ENCODE peak calls at places on chromosome 9, in seven cellular contexts. R is cardiac muscle cell, B is uterus, P is PC-3, Q is astrocyte, A is GM23338, C is breast epithelium. Y is an unnamed sample. For H3K36me3, the result is how much of the 10 kb centered on the place peaks cover.

GRCh38 chr9:132487351-132487791 is 77.4 kb downstream of the CFAP77 start:
- DNase-seq in R (no peak), B (no peak), P (no peak), Q (no peak), A (no peak), C (no peak), Y (no peak)

GRCh38 chr9:134627417-134628353 is 13.9 kb upstream of the COL5A1 start:
- DNase-seq in R (no peak), B (peak), P (no peak), Q (no peak), A (no peak), C (no peak), Y (no peak)

GRCh38 chr9:99259231-99259918 is 37.3 kb downstream of the SEC61B start:
- DNase-seq in R (peak), B (peak), P (no peak), Q (peak), A (peak), C (peak), Y (no peak)

GRCh38 chr9:131420913-131421312 is 27.0 kb downstream of the PRRC2B start:
- DNase-seq in R (no peak), B (no peak), P (no peak), Q (no peak), A (peak), C (peak), Y (no peak)

GRCh38 chr9:25427290-25427689 is 251.0 kb downstream of the TUSC1 start:
- DNase-seq in R (no peak), B (no peak), P (no peak), Q (no peak), A (no peak), C (no peak), Y (no peak)

GRCh38 chr9:14051459-14051858 is 262.5 kb downstream of the NFIB start:
- DNase-seq in R (no peak), B (no peak), P (peak), Q (peak), A (no peak), C (no peak), Y (no peak)

GRCh38 chr9:21616082-21616778 is 134.1 kb upstream of the IFNE start:
- DNase-seq in R (no peak), B (no peak), P (peak), Q (peak), A (no peak), C (no peak), Y (peak)

GRCh38 chr9:108049026-108049591 is 559.5 kb upstream of the KLF4 start:
- DNase-seq in R (no peak), B (no peak), P (peak), Q (peak), A (no peak), C (peak), Y (peak)

GRCh38 chr9:89277454-89277853 is 33.5 kb upstream of the CKS2 start:
- DNase-seq in R (no peak), B (no peak), P (no peak), Q (peak), A (no peak), C (no peak), Y (no peak)

GRCh38 chr9:37471942-37472679 is 6.9 kb upstream of the ZBTB5 start:
- DNase-seq in R (peak), B (no peak), P (peak), Q (peak), A (peak), C (no peak), Y (peak)

GRCh38 chr9:17160327-17160726 is 25.5 kb downstream of the CNTLN start:
- DNase-seq in R (no peak), B (no peak), P (no peak), Q (no peak), A (no peak), C (no peak), Y (no peak)

GRCh38 chr9:89311346-89312153 is 555 bp downstream of the CKS2 start:
- DNase-seq in R (no peak), B (no peak), P (no peak), Q (no peak), A (no peak), C (no peak), Y (no peak)

DNA sequence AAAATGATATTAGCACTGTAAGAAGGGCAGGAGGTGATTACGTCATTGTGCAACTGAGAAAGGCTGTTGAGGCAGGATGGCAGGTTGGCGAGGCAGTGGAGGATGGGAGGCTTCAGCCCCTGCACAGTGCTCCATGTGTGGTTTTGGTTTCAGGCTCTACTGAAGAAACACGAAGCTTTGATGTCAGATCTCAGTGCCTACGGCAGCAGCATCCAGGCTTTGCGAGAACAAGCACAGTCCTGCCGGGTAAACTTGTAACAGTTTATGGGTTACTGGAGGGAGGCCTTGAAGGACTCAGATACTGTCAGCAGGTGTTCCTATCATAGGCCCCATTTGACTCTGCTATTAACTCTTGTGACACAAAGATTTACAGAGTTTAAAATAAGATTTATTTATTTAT is 35.1 kb downstream of the SPTAN1 start:
- DNase-seq in R (no peak), B (no peak), P (no peak), Q (no peak), A (no peak), C (no peak), Y (no peak)
- H3K36me3 ChIP-seq in R (half or more), B (under half), P (under half), Q (half or more), A (half or more), C (under half), Y (under half)

GRCh38 chr9:92640398-92641091 is 29.4 kb downstream of the IPPK start:
- DNase-seq in R (no peak), B (peak), P (no peak), Q (no peak), A (no peak), C (no peak), Y (no peak)

GRCh38 chr9:92637886-92638620 is 31.9 kb downstream of the IPPK start:
- DNase-seq in R (no peak), B (peak), P (no peak), Q (no peak), A (no peak), C (no peak), Y (no peak)

GRCh38 chr9:92638621-92639101 is 31.3 kb downstream of the IPPK start:
- DNase-seq in R (no peak), B (peak), P (no peak), Q (no peak), A (no peak), C (no peak), Y (no peak)

GRCh38 chr9:92639791-92640271 is 30.1 kb downstream of the IPPK start:
- DNase-seq in R (no peak), B (peak), P (no peak), Q (no peak), A (no peak), C (no peak), Y (no peak)

DNA sequence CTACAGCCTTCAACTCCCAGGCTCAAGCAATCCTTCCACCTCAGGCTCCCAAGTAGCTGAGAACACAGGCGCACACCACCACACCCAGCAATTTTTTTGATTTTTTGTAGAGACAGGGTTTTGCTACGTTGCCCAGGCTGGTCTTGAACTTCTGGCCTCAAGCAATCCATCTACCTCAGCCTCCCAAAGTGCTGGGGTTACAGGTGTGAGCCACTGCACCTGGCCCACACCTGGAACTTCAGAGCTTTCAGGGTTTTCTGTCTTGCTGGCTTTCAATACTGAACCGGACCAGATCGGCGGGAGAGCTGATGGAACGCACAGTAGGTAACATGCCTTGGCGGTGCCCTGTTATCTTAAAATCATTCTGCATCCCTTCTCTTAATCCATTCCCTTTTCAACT is 30.8 kb downstream of the IPPK start:
- DNase-seq in R (no peak), B (no peak), P (no peak), Q (no peak), A (no peak), C (no peak), Y (no peak)
- H3K36me3 ChIP-seq in R (under half), B (under half), P (under half), Q (under half), A (under half), C (under half), Y (under half)

DNA sequence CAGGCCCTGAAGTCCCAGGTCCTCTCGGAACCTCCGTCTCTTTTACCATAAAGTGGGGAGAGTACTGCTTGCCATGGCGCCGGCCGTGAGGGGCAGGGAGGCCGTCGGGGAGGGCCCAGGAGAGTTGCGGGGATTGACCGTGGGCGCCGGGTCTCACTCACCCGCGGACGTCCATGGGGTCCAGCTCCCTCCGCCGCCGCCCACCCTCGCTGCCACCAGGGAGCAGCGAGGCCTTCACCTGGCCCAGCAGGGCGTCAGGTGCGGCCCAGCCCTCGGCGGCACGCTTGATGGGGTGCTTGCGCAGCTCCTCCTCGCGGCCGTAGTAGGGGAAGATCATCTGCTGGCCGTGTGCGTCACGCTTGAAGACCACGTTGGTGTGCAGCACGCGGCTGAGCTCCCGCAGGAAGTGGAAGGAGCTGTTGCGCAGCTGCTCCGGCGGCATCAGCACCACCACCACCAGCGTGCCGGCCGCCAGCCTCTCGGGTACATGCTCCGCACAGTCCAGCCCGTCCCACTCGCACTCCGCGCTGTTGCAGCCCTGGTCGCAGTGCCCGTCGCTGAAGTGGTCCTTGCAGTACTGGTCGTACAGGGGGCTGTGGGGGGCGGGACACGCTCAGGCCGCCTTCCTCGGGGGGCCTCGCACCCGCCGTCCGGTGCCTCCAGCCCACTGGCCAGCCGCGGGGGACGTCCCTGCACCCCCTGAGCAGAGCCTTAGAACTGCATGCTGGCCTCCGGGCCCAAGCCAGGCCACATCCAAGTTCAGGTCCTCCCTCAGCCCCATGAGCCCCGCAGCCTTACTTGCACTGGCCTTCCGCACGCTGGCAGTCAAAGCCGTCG is 21.9 kb upstream of the SEC16A start:
- DNase-seq in R (no peak), B (no peak), P (no peak), Q (no peak), A (no peak), C (no peak), Y (no peak)
- H3K36me3 ChIP-seq in R (under half), B (under half), P (under half), Q (under half), A (under half), C (under half), Y (half or more)

GRCh38 chr9:3490957-3491356 is 34.8 kb downstream of the RFX3 start:
- DNase-seq in R (no peak), B (no peak), P (no peak), Q (no peak), A (no peak), C (no peak), Y (no peak)
- H3K36me3 ChIP-seq in R (under half), B (under half), P (under half), Q (under half), A (under half), C (under half), Y (under half)

GRCh38 chr9:137788561-137789294 is 88.9 kb upstream of the CACNA1B start:
- DNase-seq in R (no peak), B (no peak), P (no peak), Q (no peak), A (peak), C (no peak), Y (no peak)

GRCh38 chr9:137793196-137793841 is 84.3 kb upstream of the CACNA1B start:
- DNase-seq in R (no peak), B (no peak), P (no peak), Q (no peak), A (no peak), C (no peak), Y (no peak)

GRCh38 chr9:137795156-137795666 is 82.4 kb upstream of the CACNA1B start:
- DNase-seq in R (no peak), B (no peak), P (no peak), Q (no peak), A (no peak), C (no peak), Y (no peak)

GRCh38 chr9:137789295-137789895 is 88.2 kb upstream of the CACNA1B start:
- DNase-seq in R (no peak), B (no peak), P (no peak), Q (no peak), A (no peak), C (no peak), Y (no peak)

GRCh38 chr9:137791947-137792346 is 85.6 kb upstream of the CACNA1B start:
- DNase-seq in R (no peak), B (no peak), P (no peak), Q (no peak), A (no peak), C (no peak), Y (no peak)
- H3K36me3 ChIP-seq in R (under half), B (under half), P (under half), Q (under half), A (under half), C (under half), Y (under half)

GRCh38 chr9:71966601-71967000 is 55.2 kb downstream of the C9orf85 start:
- DNase-seq in R (no peak), B (no peak), P (no peak), Q (no peak), A (peak), C (no peak), Y (no peak)
- H3K36me3 ChIP-seq in R (under half), B (under half), P (under half), Q (under half), A (under half), C (under half), Y (under half)

GRCh38 chr9:33264473-33265177 is at the start of the genes BAG1 and CHMP5:
- DNase-seq in R (peak), B (peak), P (peak), Q (peak), A (peak), C (peak), Y (peak)

GRCh38 chr9:33263131-33263935 is 1.2 kb downstream of the BAG1 start:
- DNase-seq in R (peak), B (no peak), P (peak), Q (peak), A (peak), C (no peak), Y (no peak)

GRCh38 chr9:33267368-33267767 is 2.5 kb downstream of the CHMP5 start:
- DNase-seq in R (no peak), B (no peak), P (no peak), Q (no peak), A (no peak), C (no peak), Y (no peak)

GRCh38 chr9:33263936-33264472 is 504 bp downstream of the BAG1 start:
- DNase-seq in R (peak), B (peak), P (no peak), Q (no peak), A (no peak), C (peak), Y (no peak)

DNA sequence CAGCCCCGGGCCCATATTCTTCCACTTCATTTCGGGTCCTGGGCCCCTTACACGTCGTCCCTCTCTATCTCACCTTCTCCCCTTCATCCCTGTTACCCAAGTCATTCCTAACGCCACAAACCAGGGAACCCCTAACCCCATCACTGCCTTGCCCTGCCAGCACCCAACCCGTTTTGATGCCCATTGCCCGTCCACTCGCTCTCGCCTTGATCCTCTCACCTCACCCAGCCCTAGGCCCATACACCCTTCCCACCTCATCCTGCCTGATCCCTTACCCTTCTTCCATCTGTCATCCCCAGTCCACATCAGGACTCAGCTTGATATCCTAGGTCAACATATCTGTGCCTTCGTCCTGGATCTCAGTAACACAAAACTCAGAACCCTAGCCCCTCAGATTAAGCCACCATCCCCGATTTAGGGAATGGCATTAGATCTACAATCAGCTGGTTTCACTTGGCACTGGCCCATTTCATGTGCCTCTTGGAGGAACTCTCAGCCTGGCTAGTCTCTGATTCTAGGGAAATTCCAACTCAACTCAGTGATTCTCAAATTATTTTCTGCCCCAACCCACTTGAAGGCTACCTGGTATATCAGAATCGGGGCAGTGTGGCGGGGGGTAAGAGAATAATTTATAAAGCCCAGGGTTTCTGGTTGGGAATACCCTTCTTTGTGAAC is 499 bp downstream of the CHMP5 start:
- DNase-seq in R (no peak), B (no peak), P (no peak), Q (no peak), A (no peak), C (no peak), Y (no peak)
- H3K36me3 ChIP-seq in R (under half), B (under half), P (under half), Q (under half), A (under half), C (under half), Y (under half)

GRCh38 chr9:114359801-114360200 is 28.0 kb downstream of the AKNA start:
- DNase-seq in R (no peak), B (no peak), P (no peak), Q (no peak), A (no peak), C (no peak), Y (no peak)
- H3K36me3 ChIP-seq in R (half or more), B (under half), P (under half), Q (under half), A (under half), C (under half), Y (half or more)

Y was measured in BJ.